ENCODE peak calls at places on chromosomes 7 and 10, in six cellular contexts. D is H1, Y is IMR-90, N is neuronal stem cell, H is H9, T is mesenchymal stem cell. F is an unnamed sample.

GRCh38 chr10:42980553-42981357 is 96.1 kb upstream of the RET start:
- DNase-seq in H (peak), N (no peak), T (no peak), Y (no peak), D (peak), F (no peak)

GRCh38 chr10:33352154-33352553 is 17.7 kb upstream of the NRP1 start:
- DNase-seq in T (peak), H (no peak), N (no peak), Y (peak), D (no peak), F (no peak)

GRCh38 chr10:127875916-127876315 is 16.8 kb downstream of the CLRN3 start:
- DNase-seq in N (no peak), D (no peak), T (no peak), Y (no peak), H (no peak), F (no peak)

GRCh38 chr7:35604595-35604994 is 90.3 kb downstream of the HERPUD2 start:
- DNase-seq in D (no peak), Y (no peak), N (no peak), H (no peak), T (no peak), F (no peak)

GRCh38 chr10:114271779-114272167 is 32.7 kb downstream of the VWA2 start:
- DNase-seq in H (no peak), D (no peak), Y (peak), T (peak), N (no peak), F (peak)

GRCh38 chr10:48804740-48805182 is 120.1 kb downstream of the WDFY4 start:
- DNase-seq in Y (no peak), N (no peak), T (peak), H (no peak), D (no peak), F (no peak)

GRCh38 chr7:84339306-84339705 is 144.7 kb upstream of the SEMA3A start:
- DNase-seq in H (no peak), N (no peak), D (no peak), T (no peak), Y (no peak), F (no peak)

GRCh38 chr10:71632896-71633600 is 86.5 kb downstream of the C10orf105 start:
- DNase-seq in T (no peak), N (no peak), H (no peak), Y (no peak), D (no peak), F (no peak)

GRCh38 chr10:4981722-4982471 is 18.7 kb downstream of the AKR1C1 start:
- DNase-seq in H (peak), Y (peak), T (peak), D (peak), N (peak), F (peak)

GRCh38 chr7:7475601-7476000 is 60.1 kb downstream of the COL28A1 start:
- DNase-seq in T (no peak), Y (no peak), H (no peak), N (no peak), D (no peak), F (no peak)

GRCh38 chr7:56097700-56098099 is 4.9 kb upstream of the PHKG1 start:
- DNase-seq in Y (peak), T (peak), D (no peak), N (no peak), H (no peak), F (peak)

GRCh38 chr10:133179651-133180050 is 19.6 kb downstream of the KNDC1 start:
- DNase-seq in H (no peak), Y (no peak), T (no peak), D (no peak), N (no peak), F (no peak)

GRCh38 chr7:2729893-2730716 is 42.1 kb downstream of the AMZ1 start:
- DNase-seq in N (no peak), T (no peak), D (no peak), Y (peak), H (no peak), F (no peak)

GRCh38 chr7:3738964-3739363 is 437.9 kb downstream of the SDK1 start:
- DNase-seq in H (no peak), N (no peak), Y (no peak), T (no peak), D (no peak), F (no peak)

GRCh38 chr7:129343099-129343700 is 91.0 kb upstream of the STRIP2 start:
- DNase-seq in T (peak), Y (peak), H (no peak), N (no peak), D (no peak), F (no peak)

GRCh38 chr10:72509951-72510350 is 115.9 kb downstream of the MICU1 start:
- DNase-seq in N (no peak), Y (no peak), T (no peak), D (no peak), H (no peak), F (no peak)

GRCh38 chr10:18164771-18165361 is 24.6 kb downstream of the CACNB2 start:
- DNase-seq in T (peak), D (no peak), N (no peak), H (no peak), Y (peak), F (no peak)

GRCh38 chr7:106369349-106369748 is 84.6 kb upstream of the NAMPT start:
- DNase-seq in H (no peak), T (no peak), Y (peak), D (no peak), N (no peak), F (peak)

GRCh38 chr7:80826520-80827237 is 92.2 kb downstream of the SEMA3C start:
- DNase-seq in Y (peak), N (no peak), D (no peak), H (no peak), T (no peak), F (no peak)

GRCh38 chr7:98423043-98423442 is 22.2 kb upstream of the BAIAP2L1 start:
- DNase-seq in H (no peak), D (no peak), Y (peak), T (peak), N (no peak), F (no peak)

GRCh38 chr7:149125189-149125863 is 798 bp downstream of the ZNF425 start:
- DNase-seq in T (no peak), Y (no peak), H (no peak), D (peak), N (no peak), F (no peak)

GRCh38 chr10:3853547-3853989 is 68.6 kb upstream of the KLF6 start:
- DNase-seq in Y (no peak), H (no peak), D (no peak), N (no peak), T (peak), F (no peak)

GRCh38 chr7:30977896-30978564 is 14.3 kb downstream of the GHRHR start:
- DNase-seq in T (peak), N (no peak), H (peak), D (peak), Y (peak), F (peak)

GRCh38 chr10:3761916-3762708 is 22.9 kb downstream of the KLF6 start:
- DNase-seq in T (peak), D (no peak), H (peak), Y (peak), N (peak), F (peak)

GRCh38 chr7:111029574-111030357 is 61.2 kb upstream of the LRRN3 start:
- DNase-seq in T (peak), H (no peak), D (no peak), N (no peak), Y (peak), F (no peak)

GRCh38 chr7:156178214-156178613 is 366.0 kb upstream of the SHH start:
- DNase-seq in Y (no peak), D (no peak), T (no peak), H (no peak), N (no peak), F (no peak)

GRCh38 chr7:30549933-30550493 is 44.7 kb upstream of the GARS1 start:
- DNase-seq in N (peak), Y (no peak), T (peak), D (no peak), H (no peak), F (no peak)

GRCh38 chr7:77649950-77650349 is 46.3 kb upstream of the RSBN1L start:
- DNase-seq in N (no peak), T (peak), H (no peak), D (no peak), Y (peak), F (no peak)

GRCh38 chr7:28748934-28749584 is 209.1 kb downstream of the TRIL start:
- DNase-seq in H (no peak), T (peak), N (no peak), Y (peak), D (no peak), F (peak)

GRCh38 chr10:99905971-99906370 is 103.8 kb downstream of the DNMBP start:
- DNase-seq in N (no peak), Y (no peak), H (no peak), T (no peak), D (no peak), F (no peak)

GRCh38 chr10:25017247-25017590 is 807 bp downstream of the THNSL1 start:
- DNase-seq in T (no peak), Y (peak), H (no peak), N (no peak), D (no peak), F (peak)

GRCh38 chr10:36126076-36126475 is 484.0 kb upstream of the FZD8 start:
- DNase-seq in Y (no peak), D (no peak), H (no peak), T (no peak), N (no peak), F (no peak)

GRCh38 chr7:97844036-97844435 is 28.2 kb downstream of the ASNS start:
- DNase-seq in D (no peak), Y (peak), T (no peak), N (no peak), H (no peak), F (no peak)

GRCh38 chr10:45106257-45106856 is 105.6 kb downstream of the ZNF22 start:
- DNase-seq in T (no peak), N (no peak), H (no peak), D (no peak), Y (no peak), F (no peak)

GRCh38 chr7:1691096-1691495 is 21.0 kb downstream of the ELFN1 start:
- DNase-seq in D (peak), H (peak), T (no peak), N (no peak), Y (no peak), F (no peak)

GRCh38 chr10:102914781-102915180 is 3.3 kb upstream of the CNNM2 start:
- DNase-seq in H (no peak), D (no peak), N (no peak), T (no peak), Y (no peak), F (no peak)

GRCh38 chr10:103669944-103670343 is 176.4 kb downstream of the NEURL1 start:
- DNase-seq in N (no peak), T (no peak), H (no peak), Y (no peak), D (no peak), F (no peak)

GRCh38 chr10:80201592-80202256 is 3.6 kb downstream of the ANXA11 start:
- DNase-seq in N (no peak), H (no peak), T (no peak), D (no peak), Y (no peak), F (no peak)

DNA sequence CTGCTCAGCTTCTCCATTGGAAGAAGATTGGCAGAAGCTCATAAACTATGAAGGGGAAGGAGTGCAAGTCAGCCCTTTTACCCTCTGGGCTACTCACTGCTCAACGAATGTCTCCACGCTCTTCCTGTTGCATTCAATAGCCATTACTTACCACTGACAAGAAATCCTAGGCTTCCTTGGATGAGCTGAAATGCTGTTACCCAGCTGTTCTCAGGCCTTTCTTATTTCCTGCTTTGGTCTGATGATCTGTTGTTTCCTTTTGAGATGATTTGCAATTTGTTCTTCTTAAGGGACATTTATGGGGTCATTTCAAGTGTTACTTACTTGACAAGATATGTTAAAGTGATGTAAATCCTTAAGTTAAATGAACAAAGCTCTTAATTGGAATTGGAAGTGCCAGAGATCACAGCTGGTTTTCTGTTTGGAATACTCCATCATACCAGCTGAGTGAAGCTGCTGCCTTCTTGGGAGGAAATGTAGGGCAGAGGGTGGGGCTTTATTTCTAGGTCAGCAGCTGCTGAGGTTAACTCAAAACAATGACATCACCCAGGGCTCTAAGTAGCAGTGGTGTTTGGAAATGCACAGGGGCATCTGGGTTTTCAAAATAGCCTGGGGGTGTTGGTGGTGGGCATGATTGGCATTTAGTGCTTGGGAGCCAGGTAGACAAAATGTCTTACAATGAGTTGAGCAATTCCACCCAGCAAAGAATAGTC is 169.9 kb downstream of the PRKCQ start:
- DNase-seq in H (no peak), N (no peak), D (no peak), T (peak), Y (peak), F (no peak)
- H3K27ac ChIP-seq in H (no peak), N (no peak), D (no peak), T (no peak), Y (peak), F (no peak)

GRCh38 chr7:125390866-125391265 is 461.2 kb upstream of the POT1 start:
- DNase-seq in N (no peak), H (no peak), Y (no peak), T (peak), D (no peak), F (no peak)
- H2AFZ ChIP-seq in N (no peak), H (no peak), Y (no peak), T (no peak), D (no peak), F (no peak)

GRCh38 chr10:101353692-101354583 is at the start of gene BTRC:
- DNase-seq in H (peak), Y (peak), T (peak), N (peak), D (peak), F (peak)
- H2BK5ac ChIP-seq in H (no peak), Y (peak), T (peak), N (peak), D (peak), F (peak)

GRCh38 chr10:119672291-119672690 is 21.1 kb downstream of the BAG3 start:
- DNase-seq in T (no peak), Y (no peak), H (no peak), N (no peak), D (no peak), F (no peak)

GRCh38 chr10:119670717-119671116 is 19.5 kb downstream of the BAG3 start:
- DNase-seq in D (no peak), H (no peak), N (no peak), Y (peak), T (no peak), F (no peak)

GRCh38 chr10:119673271-119673670 is 22.1 kb downstream of the BAG3 start:
- DNase-seq in H (no peak), T (no peak), N (no peak), D (no peak), Y (no peak), F (no peak)

GRCh38 chr10:119669975-119670640 is 18.9 kb downstream of the BAG3 start:
- DNase-seq in T (no peak), H (no peak), Y (no peak), D (no peak), N (no peak), F (no peak)

DNA sequence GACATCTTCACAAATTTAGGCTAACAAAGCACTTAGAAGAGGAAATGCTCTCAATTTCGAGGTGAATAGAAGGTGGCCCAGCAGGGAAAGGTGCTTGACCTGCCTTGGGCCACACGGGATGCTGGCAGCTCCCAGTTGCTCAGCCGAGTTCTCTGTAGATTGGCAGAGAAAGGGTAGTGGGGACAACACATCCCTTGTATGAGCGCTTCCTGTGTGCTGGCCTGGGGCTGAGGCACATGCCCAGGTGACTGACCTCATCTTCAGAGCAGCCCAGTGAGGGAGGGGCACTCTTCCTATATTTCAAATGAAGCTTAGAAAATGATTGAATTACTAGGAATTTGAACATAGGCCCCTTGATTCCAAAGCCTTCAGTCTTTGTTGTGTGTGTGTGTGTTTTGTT is 20.2 kb downstream of the BAG3 start:
- DNase-seq in D (no peak), T (no peak), N (no peak), Y (no peak), H (no peak), F (no peak)
- H3K27ac ChIP-seq in D (no peak), T (no peak), N (no peak), Y (no peak), H (no peak), F (no peak)

GRCh38 chr7:25861704-25862253 is 290.2 kb upstream of the NFE2L3 start:
- DNase-seq in D (no peak), T (peak), N (no peak), Y (no peak), H (no peak), F (no peak)

GRCh38 chr7:25862993-25863726 is 288.8 kb upstream of the NFE2L3 start:
- DNase-seq in Y (no peak), D (no peak), H (no peak), N (no peak), T (no peak), F (peak)

GRCh38 chr7:25863727-25864116 is 288.3 kb upstream of the NFE2L3 start:
- DNase-seq in N (no peak), Y (no peak), T (no peak), H (no peak), D (no peak), F (no peak)

GRCh38 chr7:25860882-25861228 is 291.1 kb upstream of the NFE2L3 start:
- DNase-seq in D (no peak), H (no peak), Y (no peak), N (no peak), T (no peak), F (no peak)

DNA sequence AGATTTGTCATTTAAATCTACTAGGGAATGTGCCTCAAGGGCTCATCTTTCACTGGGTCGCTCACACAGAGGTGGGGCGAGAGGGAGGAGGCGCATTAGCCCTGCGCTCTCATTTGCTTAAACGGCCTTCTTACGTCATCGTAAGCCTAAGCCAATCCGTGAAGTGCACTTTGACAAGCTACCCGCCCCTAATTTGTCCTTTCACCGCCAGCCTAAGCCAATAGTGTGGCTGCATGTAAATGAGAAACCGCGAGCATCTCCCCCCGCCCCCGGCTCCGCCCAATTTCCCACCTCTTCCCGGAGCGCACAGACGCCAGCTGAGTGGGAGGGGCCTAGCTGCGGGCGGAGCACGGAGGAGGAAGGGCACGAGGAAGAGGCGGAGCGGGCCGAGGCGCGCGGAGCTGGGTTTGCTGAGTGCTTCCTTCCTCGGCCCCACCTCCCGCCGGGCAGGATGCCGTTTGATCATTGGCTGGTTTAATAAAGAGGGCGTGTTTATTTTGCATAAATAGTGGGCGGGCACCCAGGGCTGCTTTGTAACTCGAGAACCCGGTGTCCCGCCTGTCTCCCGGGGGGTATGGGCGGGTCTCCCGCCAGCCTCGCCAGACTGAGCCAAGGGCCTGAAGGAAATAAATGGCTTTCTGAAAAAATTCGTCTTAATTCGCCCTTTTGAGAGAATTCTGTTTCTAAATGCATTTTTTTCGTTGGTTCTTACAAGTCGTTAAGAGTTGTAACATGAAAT is 289.6 kb upstream of the NFE2L3 start:
- DNase-seq in T (peak), H (peak), Y (peak), D (peak), N (peak), F (peak)
- H2AFZ ChIP-seq in T (no peak), H (no peak), Y (peak), D (no peak), N (no peak), F (no peak)

F was measured in trophoblast cell.